ENCODE peak calls at places on chromosomes 12 and 14, in nine cellular contexts. I is MM.1S, Y is GM23248, O is GM23338, K is PC-3, X is HCT116, M is SK-N-SH, J is hepatocyte, E is OCI-LY7. C is an unnamed sample. For H3K4me1, the result is how much of the 10 kb centered on the place peaks cover.

GRCh38 chr14:59004012-59004411 is 184.5 kb upstream of the DAAM1 start:
- DNase-seq in E (no peak), O (no peak), X (no peak), Y (peak), I (no peak), K (peak), J (no peak), M (no peak), C (peak)

GRCh38 chr12:15453613-15454012 is 131.3 kb downstream of the PTPRO start:
- DNase-seq in X (no peak), O (no peak), E (no peak), J (no peak), K (no peak), I (no peak), Y (no peak), M (no peak), C (no peak)

GRCh38 chr12:40028296-40028695 is 77.6 kb downstream of the SLC2A13 start:
- DNase-seq in K (no peak), X (no peak), M (no peak), E (no peak), Y (no peak), O (no peak), J (no peak), I (no peak), C (no peak)

GRCh38 chr12:64273527-64274403 is 51.7 kb upstream of the KICS2 start:
- DNase-seq in I (peak), M (peak), K (peak), X (peak), O (peak), Y (peak), E (no peak), J (peak), C (peak)

GRCh38 chr14:32254952-32255679 is 52.0 kb upstream of the RNU6-8 start:
- DNase-seq in J (peak), X (peak), E (peak), K (peak), O (peak), M (peak), Y (peak), I (peak), C (peak)

GRCh38 chr12:29073631-29074239 is 75.3 kb upstream of the FAR2 start:
- DNase-seq in O (peak), E (peak), J (peak), X (peak), M (peak), I (peak), Y (peak), K (peak), C (peak)

GRCh38 chr14:91415794-91416743 is 1.6 kb downstream of the CCDC88C start:
- DNase-seq in M (no peak), E (peak), K (peak), I (peak), O (peak), J (no peak), Y (no peak), X (no peak), C (no peak)

GRCh38 chr12:68904351-68904982 is 28.5 kb downstream of the CPM start:
- DNase-seq in X (no peak), Y (peak), M (no peak), J (no peak), I (no peak), O (no peak), K (no peak), E (peak), C (no peak)

GRCh38 chr14:24071144-24071697 is at the start of gene CPNE6:
- DNase-seq in M (no peak), X (no peak), K (no peak), O (no peak), J (no peak), E (no peak), Y (no peak), I (no peak), C (no peak)

GRCh38 chr14:68520637-68521556 is 272.0 kb downstream of the ZFP36L1 start:
- DNase-seq in E (no peak), M (no peak), Y (no peak), O (peak), J (peak), I (no peak), K (peak), X (peak), C (no peak)

GRCh38 chr14:56742391-56742790 is 67.9 kb downstream of the OTX2 start:
- DNase-seq in J (no peak), I (no peak), M (no peak), O (no peak), E (no peak), Y (no peak), K (no peak), X (no peak), C (no peak)

GRCh38 chr14:77141592-77142288 is at the start of gene ZDHHC22:
- DNase-seq in J (no peak), K (no peak), I (no peak), M (peak), O (peak), Y (no peak), E (no peak), X (no peak), C (no peak)

GRCh38 chr14:69580009-69580577 is 5.4 kb upstream of the CCDC177 start:
- DNase-seq in O (peak), X (peak), M (peak), K (peak), Y (peak), E (peak), I (peak), J (peak), C (peak)

GRCh38 chr12:67096533-67097318 is 172.4 kb upstream of the CAND1 start:
- DNase-seq in J (no peak), O (no peak), Y (peak), E (no peak), I (no peak), K (peak), X (no peak), M (no peak), C (no peak)

GRCh38 chr12:2974560-2974971 is 15.4 kb downstream of the TEAD4 start:
- DNase-seq in Y (peak), J (no peak), X (no peak), M (no peak), I (no peak), O (peak), E (no peak), K (no peak), C (no peak)

GRCh38 chr14:64788706-64789105 is 84.5 kb downstream of the PLEKHG3 start:
- DNase-seq in I (no peak), X (peak), E (no peak), K (peak), O (no peak), J (peak), M (no peak), Y (peak), C (no peak)

GRCh38 chr14:75879031-75879430 is 102.8 kb downstream of the TGFB3 start:
- DNase-seq in E (no peak), O (no peak), J (no peak), M (no peak), I (peak), K (peak), Y (peak), X (no peak), C (no peak)

GRCh38 chr14:34425095-34425851 is 36.8 kb downstream of the SPTSSA start:
- DNase-seq in Y (no peak), O (no peak), M (no peak), X (no peak), I (no peak), J (peak), K (no peak), E (no peak), C (no peak)

GRCh38 chr12:3752096-3752709 is 706 bp downstream of the CRACR2A start:
- DNase-seq in E (peak), O (no peak), M (peak), X (peak), J (peak), I (peak), Y (peak), K (no peak), C (no peak)

GRCh38 chr12:122471324-122472226 is 29.2 kb downstream of the ZCCHC8 start:
- DNase-seq in E (peak), Y (peak), X (peak), O (peak), J (peak), M (peak), K (peak), I (peak), C (peak)

GRCh38 chr12:12784911-12785814 is at the start of gene APOLD1:
- DNase-seq in O (peak), I (no peak), Y (no peak), X (no peak), E (peak), M (no peak), J (no peak), K (no peak), C (peak)

GRCh38 chr14:55301722-55302121 is 30.5 kb downstream of the FBXO34 start:
- DNase-seq in Y (peak), I (no peak), M (peak), O (no peak), E (no peak), J (peak), X (no peak), K (peak), C (no peak)

GRCh38 chr14:52923902-52924575 is 26.8 kb downstream of the FERMT2 start:
- DNase-seq in J (no peak), X (no peak), K (no peak), E (no peak), O (peak), M (no peak), I (no peak), Y (peak), C (no peak)

GRCh38 chr12:130196827-130197226 is 34.6 kb downstream of the FZD10 start:
- DNase-seq in Y (no peak), J (no peak), O (no peak), I (no peak), M (no peak), K (no peak), E (no peak), X (no peak), C (no peak)

GRCh38 chr12:113786107-113786506 is 180.0 kb downstream of the RBM19 start:
- DNase-seq in E (no peak), Y (no peak), K (peak), O (peak), X (no peak), M (no peak), I (no peak), J (no peak), C (no peak)

GRCh38 chr14:91254456-91254855 is 10.0 kb upstream of the GPR68 start:
- DNase-seq in M (no peak), I (no peak), X (no peak), K (no peak), O (no peak), J (no peak), Y (no peak), E (peak), C (no peak)

GRCh38 chr14:51630987-51631386 is 20.7 kb upstream of the FRMD6 start:
- DNase-seq in I (no peak), X (no peak), M (no peak), K (no peak), O (no peak), Y (no peak), E (no peak), J (no peak), C (no peak)

GRCh38 chr14:52124791-52125661 is 56.2 kb upstream of the NID2 start:
- DNase-seq in M (no peak), O (peak), X (no peak), K (peak), J (peak), E (no peak), Y (peak), I (no peak), C (peak)

GRCh38 chr14:100842799-100843198 is 16.9 kb downstream of the MEG3 start:
- DNase-seq in E (no peak), J (peak), K (no peak), X (no peak), Y (peak), I (no peak), M (no peak), O (no peak), C (no peak)

GRCh38 chr14:34374998-34375740 is 86.9 kb downstream of the SPTSSA start:
- DNase-seq in E (no peak), J (no peak), M (no peak), X (no peak), I (no peak), Y (peak), O (no peak), K (peak), C (no peak)

GRCh38 chr12:3246253-3246652 is 169.1 kb downstream of the TSPAN9 start:
- DNase-seq in E (no peak), Y (no peak), O (no peak), J (no peak), X (no peak), M (no peak), K (no peak), I (no peak), C (no peak)

GRCh38 chr14:30882431-30882830 is 8.1 kb downstream of the COCH start:
- DNase-seq in X (no peak), M (no peak), I (no peak), Y (no peak), E (no peak), O (no peak), K (no peak), J (no peak), C (no peak)
- TF ChIP-seq EZH2phosphoT487 in X (no peak), M (no peak), I (no peak), Y (no peak), E (no peak), O (no peak), K (no peak), J (no peak), C (no peak)

DNA sequence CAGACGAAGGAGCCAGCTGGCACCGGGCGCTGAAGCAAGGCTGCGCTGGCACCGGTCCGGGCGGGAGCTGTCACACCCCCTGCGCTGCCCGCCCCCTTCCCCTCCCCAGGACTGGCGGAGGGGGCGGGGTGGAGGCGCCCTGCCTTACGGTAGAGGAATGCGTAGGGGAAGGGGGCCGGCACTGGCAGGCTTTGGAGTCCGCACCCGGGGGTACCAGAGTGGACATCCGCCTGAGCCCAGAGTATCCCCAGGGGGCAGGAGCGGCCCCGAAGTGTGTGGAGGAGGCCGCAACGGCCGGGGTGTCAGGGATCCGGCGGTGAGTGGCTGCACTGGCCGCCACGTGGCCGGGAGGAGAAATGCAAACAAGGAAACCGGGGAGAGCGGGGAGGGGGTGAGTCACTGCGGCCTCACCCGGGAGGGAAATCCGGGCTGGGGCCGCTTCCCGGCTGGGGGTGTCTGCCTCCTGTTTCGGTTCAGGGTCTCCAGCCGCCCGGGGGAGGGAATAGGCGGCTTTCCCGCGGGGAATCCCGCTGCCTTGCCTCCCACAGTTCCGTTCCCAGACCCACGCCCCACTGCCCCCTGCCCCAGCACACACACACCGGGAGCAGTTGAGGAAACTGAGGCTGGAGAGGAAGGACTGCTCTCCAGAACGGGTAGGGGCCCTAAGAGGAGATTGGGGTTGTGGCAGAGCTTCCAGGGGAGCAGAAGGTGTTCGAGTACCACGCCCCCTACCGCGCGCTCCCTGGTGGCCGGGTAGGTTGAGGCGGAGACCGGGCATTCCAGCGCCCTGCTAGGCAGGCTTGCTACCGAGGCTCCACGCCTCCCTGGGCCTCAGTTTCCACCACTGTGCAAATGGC is at the start of gene RAPGEF3:
- DNase-seq in Y (peak), J (peak), I (peak), K (peak), M (peak), X (no peak), O (peak), E (peak), C (peak)
- H3K4me1 ChIP-seq in Y (under half), J (under half), I (under half), K (under half), M (under half), X (under half), O (under half), E (under half), C (under half)

DNA sequence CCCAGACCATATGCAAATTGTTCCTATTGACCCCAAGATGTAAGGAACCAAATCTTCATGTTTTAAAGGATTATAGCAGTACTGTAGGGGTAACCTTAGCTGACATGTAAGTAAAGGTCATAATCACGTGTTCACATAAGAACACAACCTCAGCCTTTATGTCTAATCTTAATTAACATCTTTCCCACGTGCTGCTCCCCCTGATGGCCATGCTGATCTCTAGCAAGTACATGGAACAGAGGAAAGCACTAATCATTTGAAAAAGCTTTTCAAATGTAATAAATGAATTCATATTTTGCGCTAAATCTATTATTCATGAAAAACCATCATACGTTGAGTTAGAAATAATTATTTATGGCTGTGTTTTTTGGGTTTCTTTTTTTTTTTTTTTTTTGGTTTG is 30.5 kb upstream of the ITPR2 start:
- DNase-seq in Y (peak), X (peak), I (peak), M (no peak), E (peak), O (peak), J (no peak), K (peak), C (peak)
- TF ChIP-seq EZH2phosphoT487 in Y (no peak), X (no peak), I (no peak), M (no peak), E (no peak), O (no peak), J (no peak), K (no peak), C (no peak)

GRCh38 chr14:74418031-74418430 is 8.0 kb downstream of the SYNDIG1L start:
- DNase-seq in I (no peak), E (no peak), X (no peak), M (peak), Y (no peak), J (no peak), K (no peak), O (no peak), C (peak)
- H3K4me1 ChIP-seq in I (under half), E (under half), X (under half), M (under half), Y (under half), J (under half), K (under half), O (under half), C (half or more)

DNA sequence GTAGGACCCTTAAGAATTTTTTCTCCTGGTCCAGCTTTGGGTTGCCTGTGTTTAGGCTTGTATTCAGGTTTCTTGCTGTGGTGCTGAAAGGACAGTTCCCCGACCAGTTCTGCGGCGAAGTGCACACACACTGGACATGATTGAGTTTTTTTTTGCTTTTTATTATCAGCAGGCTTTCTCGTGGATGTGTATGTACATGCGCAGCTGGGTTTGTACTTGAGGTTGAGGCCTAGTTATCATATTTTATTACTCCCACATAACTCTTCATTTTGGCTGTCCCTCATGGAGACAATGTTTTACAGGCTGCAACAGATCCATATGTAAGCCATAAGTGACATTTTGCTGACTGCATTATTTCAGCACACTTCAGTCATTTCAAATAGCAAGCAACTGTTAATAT is 2.5 kb downstream of the SCN8A start:
- DNase-seq in E (no peak), O (peak), X (no peak), J (peak), Y (peak), K (peak), I (peak), M (no peak), C (peak)
- TF ChIP-seq EZH2phosphoT487 in E (no peak), O (no peak), X (no peak), J (no peak), Y (no peak), K (no peak), I (no peak), M (no peak), C (no peak)

DNA sequence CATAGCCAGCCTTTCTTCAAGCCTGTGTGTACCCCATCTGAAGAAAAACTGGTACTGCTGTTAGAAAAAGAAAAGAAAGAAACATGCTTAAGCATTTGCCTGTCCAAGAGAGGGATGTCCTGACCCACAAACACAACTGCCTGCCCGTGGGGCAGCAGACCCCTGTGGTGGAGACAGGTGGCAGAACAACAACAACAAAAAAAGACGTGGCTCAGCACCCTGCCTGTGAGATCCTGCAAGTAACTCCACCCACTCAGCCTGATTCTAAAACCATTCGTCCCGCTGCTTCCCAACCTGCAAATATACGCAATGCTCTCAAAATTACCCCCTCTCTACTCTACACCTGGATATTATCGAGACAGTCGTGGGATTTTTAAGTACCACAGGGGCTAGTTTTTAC is 64.9 kb upstream of the ZDHHC17 start:
- DNase-seq in X (no peak), K (no peak), J (no peak), Y (no peak), E (no peak), I (no peak), O (peak), M (no peak), C (peak)
- H3K4me1 ChIP-seq in X (under half), K (under half), J (under half), Y (under half), E (under half), I (under half), O (under half), M (under half), C (under half)

DNA sequence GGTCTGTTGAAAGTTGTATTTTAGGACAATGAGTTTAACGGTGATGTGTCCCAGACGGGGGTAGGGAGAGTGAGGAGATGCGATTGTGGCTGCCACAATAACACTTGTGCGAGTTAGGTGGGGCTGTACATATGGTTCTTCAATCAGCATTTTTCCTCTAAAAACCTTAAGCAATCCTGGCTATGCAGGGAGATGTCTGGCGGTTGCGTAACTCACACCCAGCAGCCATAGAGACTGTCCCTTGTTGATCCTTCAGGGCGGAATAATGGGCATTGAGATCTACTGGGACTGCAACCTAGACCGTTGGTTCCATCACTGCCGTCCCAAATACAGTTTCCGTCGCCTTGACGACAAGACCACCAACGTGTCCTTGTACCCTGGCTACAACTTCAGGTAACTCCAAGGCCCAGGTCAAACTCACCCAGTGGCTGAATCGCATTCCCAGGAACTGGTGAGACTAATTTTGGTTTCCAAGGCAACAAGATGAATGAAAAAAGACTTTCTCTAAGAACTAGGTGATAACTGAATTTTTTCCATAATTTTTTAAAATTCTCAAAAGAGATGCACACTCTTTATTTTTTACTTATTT is 34.6 kb downstream of the P2RX7 start:
- DNase-seq in I (no peak), M (no peak), Y (peak), O (peak), K (no peak), E (no peak), J (no peak), X (no peak), C (no peak)
- TF ChIP-seq EZH2phosphoT487 in I (no peak), M (no peak), Y (no peak), O (no peak), K (no peak), E (no peak), J (no peak), X (no peak), C (no peak)

GRCh38 chr14:74595006-74595735 is 16.9 kb downstream of the LTBP2 start:
- DNase-seq in K (no peak), J (no peak), I (no peak), O (no peak), Y (peak), X (no peak), M (peak), E (no peak), C (no peak)
- H3K4me1 ChIP-seq in K (under half), J (under half), I (under half), O (under half), Y (half or more), X (under half), M (under half), E (under half), C (under half)